ENCODE peak calls at places on chromosome X, in nine cellular contexts. I, G, Z, L, C, J, Q, D and F are unnamed samples.

GRCh38 chrX:155876704-155877103 is 4.4 kb upstream of the VAMP7 start:
- DNase-seq in I (no peak), G (no peak), Z (no peak), L (no peak), C (no peak), J (no peak), Q (no peak), D (no peak), F (no peak)

GRCh38 chrX:56745019-56745418 is 16.0 kb downstream of the NBDY start:
- DNase-seq in I (peak; percentile 60), G (no peak), Z (no peak), L (no peak), C (no peak), J (peak; percentile 63), Q (no peak), D (no peak), F (no peak)

GRCh38 chrX:9847071-9847470 is 60.8 kb downstream of the SHROOM2 start:
- DNase-seq in I (peak; percentile 76), G (no peak), Z (no peak), L (no peak), C (no peak), J (peak; percentile 80), Q (no peak), D (no peak), F (no peak)

GRCh38 chrX:19863237-19864223 is 23.9 kb downstream of the SH3KBP1 start:
- DNase-seq in I (no peak), G (no peak), Z (no peak), L (no peak), C (no peak), J (no peak), Q (no peak), D (no peak), F (no peak)

GRCh38 chrX:31931225-31931624 is 859.4 kb upstream of the FTHL17 start:
- DNase-seq in I (peak; percentile 75), G (no peak), Z (no peak), L (no peak), C (no peak), J (peak; percentile 55), Q (no peak), D (no peak), F (no peak)

GRCh38 chrX:57951666-57952319 is 41.5 kb upstream of the ZXDA start:
- DNase-seq in I (no peak), G (no peak), Z (peak; percentile 13), L (no peak), C (no peak), J (no peak), Q (no peak), D (no peak), F (no peak)

GRCh38 chrX:134374910-134375309 is 85.1 kb upstream of the HPRT1 start:
- DNase-seq in I (no peak), G (no peak), Z (no peak), L (no peak), C (no peak), J (peak; percentile 56), Q (no peak), D (no peak), F (no peak)

GRCh38 chrX:30610050-30610449 is 32.5 kb upstream of the TASL start:
- DNase-seq in I (no peak), G (no peak), Z (no peak), L (no peak), C (no peak), J (no peak), Q (no peak), D (no peak), F (no peak)

GRCh38 chrX:8960809-8961413 is 73.0 kb downstream of the FAM9B start:
- DNase-seq in I (no peak), G (no peak), Z (no peak), L (no peak), C (no peak), J (peak; percentile 43), Q (peak; percentile 49), D (no peak), F (no peak)

GRCh38 chrX:5957506-5957905 is 271.2 kb downstream of the NLGN4X start:
- DNase-seq in I (no peak), G (no peak), Z (no peak), L (no peak), C (no peak), J (peak; percentile 85), Q (no peak), D (no peak), F (no peak)

GRCh38 chrX:79325263-79325958 is 41.7 kb downstream of the ITM2A start:
- DNase-seq in I (no peak), G (no peak), Z (no peak), L (no peak), C (no peak), J (no peak), Q (peak; percentile 17), D (no peak), F (no peak)

GRCh38 chrX:56785442-56785841 is 56.4 kb downstream of the NBDY start:
- DNase-seq in I (no peak), G (no peak), Z (no peak), L (no peak), C (no peak), J (no peak), Q (no peak), D (no peak), F (no peak)

GRCh38 chrX:16418650-16419049 is 231.3 kb upstream of the S100G start:
- DNase-seq in I (no peak), G (no peak), Z (no peak), L (no peak), C (no peak), J (no peak), Q (no peak), D (no peak), F (no peak)

GRCh38 chrX:40424259-40424658 is 156.5 kb upstream of the ATP6AP2 start:
- DNase-seq in I (no peak), G (no peak), Z (no peak), L (no peak), C (no peak), J (no peak), Q (no peak), D (no peak), F (no peak)

DNA sequence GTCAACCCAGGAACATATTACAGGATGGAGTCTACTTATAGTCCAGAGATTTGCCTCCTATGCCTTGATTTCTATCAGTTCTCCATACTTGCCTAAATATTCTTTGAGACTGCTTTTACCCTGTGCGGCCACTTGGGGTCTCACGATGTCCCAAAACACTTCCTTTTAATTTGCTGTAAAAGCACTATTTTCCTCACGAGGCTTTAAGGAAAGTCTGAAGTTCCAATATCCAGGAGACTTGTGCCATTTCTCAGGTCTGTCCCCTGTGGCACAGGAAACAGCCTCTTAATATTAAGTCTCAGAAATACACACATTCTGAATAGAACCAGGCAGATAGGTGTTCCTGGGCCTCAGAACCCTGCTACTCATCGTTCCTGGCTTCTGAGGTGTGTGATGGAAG is 142.9 kb downstream of the TMEM164 start:
- DNase-seq in I (peak; percentile 36), G (no peak), Z (no peak), L (no peak), C (no peak), J (peak; percentile 14), Q (peak; percentile 35), D (peak; percentile 22), F (no peak)
- H3K27me3 ChIP-seq in I (no peaks in the 10 kb centered on the region), G (no peaks in the 10 kb centered on the region), Z (no peaks in the 10 kb centered on the region), L (no peaks in the 10 kb centered on the region), C (no peaks in the 10 kb centered on the region), J (no peaks in the 10 kb centered on the region), Q (no peaks in the 10 kb centered on the region), D (no peaks in the 10 kb centered on the region), F (peaks cover 30% of the 10 kb centered on the region)

DNA sequence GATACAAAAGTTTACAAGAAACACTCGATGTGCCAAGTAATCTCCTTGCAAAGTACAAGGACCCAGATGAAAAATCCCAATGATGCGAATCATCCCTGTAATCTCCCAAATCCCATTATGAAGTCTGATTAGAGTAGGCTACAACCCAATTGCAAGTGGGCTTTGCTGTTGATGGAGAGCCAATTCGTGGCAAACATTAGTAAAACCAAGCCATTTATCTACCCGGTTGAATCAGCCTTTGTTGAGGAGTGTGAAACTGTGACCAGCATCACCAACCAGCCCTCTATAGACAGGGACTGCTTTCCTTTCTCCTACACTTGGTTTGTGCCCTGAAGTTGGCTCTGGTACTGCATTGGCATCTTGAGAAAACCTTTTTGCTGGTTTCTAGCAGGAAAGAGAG is 1.2 kb upstream of the PRPS2 start:
- DNase-seq in I (no peak), G (no peak), Z (no peak), L (no peak), C (no peak), J (no peak), Q (no peak), D (no peak), F (no peak)
- H3K4me3 ChIP-seq in I (no peak overlapping the region), G (no peak overlapping the region), Z (no peak overlapping the region), L (no peak overlapping the region), C (no peak overlapping the region), J (no peak overlapping the region), Q (no peak overlapping the region), D (no peak overlapping the region), F (no peak overlapping the region)

GRCh38 chrX:107542500-107542899 is 85.8 kb upstream of the PRPS1 start:
- DNase-seq in I (peak; percentile 11), G (no peak), Z (no peak), L (no peak), C (no peak), J (peak; percentile 51), Q (peak; percentile 71), D (no peak), F (no peak)

GRCh38 chrX:107541244-107541643 is 87.1 kb upstream of the PRPS1 start:
- DNase-seq in I (no peak), G (no peak), Z (no peak), L (no peak), C (no peak), J (peak; percentile 33), Q (no peak), D (no peak), F (no peak)

GRCh38 chrX:107537815-107538214 is 88.4 kb downstream of the FRMPD3 start:
- DNase-seq in I (peak; percentile 32), G (no peak), Z (no peak), L (peak; percentile 27), C (no peak), J (peak; percentile 30), Q (peak; percentile 85), D (no peak), F (no peak)
- TF ChIP-seq CTCF in I (peak; percentile 69), G (peak; percentile 28), Z (no peak), L (no peak), C (no peak), J (peak; percentile 53), Q (peak; percentile 79), D (no peak), F (no peak)

GRCh38 chrX:85620466-85620865 is 241.0 kb upstream of the POF1B start:
- DNase-seq in I (no peak), G (no peak), Z (no peak), L (no peak), C (no peak), J (no peak), Q (no peak), D (no peak), F (no peak)

GRCh38 chrX:85627363-85627762 is 247.9 kb upstream of the POF1B start:
- DNase-seq in I (no peak), G (no peak), Z (no peak), L (no peak), C (no peak), J (no peak), Q (peak; percentile 36), D (no peak), F (no peak)

GRCh38 chrX:85619962-85620361 is 240.5 kb upstream of the POF1B start:
- DNase-seq in I (no peak), G (no peak), Z (no peak), L (no peak), C (no peak), J (no peak), Q (peak; percentile 5), D (no peak), F (no peak)

DNA sequence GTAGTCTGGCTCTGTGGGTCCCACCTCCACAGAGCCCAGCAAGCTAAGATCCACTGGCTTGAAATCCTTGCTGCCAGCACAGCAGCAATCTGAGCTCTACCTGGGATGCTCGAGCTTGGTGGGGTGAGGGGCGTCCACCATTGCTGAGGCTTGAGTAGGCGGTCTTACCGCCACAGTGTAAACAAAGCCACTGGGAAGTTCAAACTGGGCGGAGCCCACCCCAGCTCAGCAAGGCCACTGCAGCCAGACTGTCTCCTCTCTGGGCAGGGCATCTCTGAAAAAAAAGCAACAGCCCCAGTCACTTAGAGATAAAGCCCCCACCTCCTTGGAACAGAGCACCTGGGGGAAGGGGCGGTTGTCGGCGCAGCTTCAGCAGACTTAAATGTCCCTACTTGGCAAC is 243.2 kb upstream of the POF1B start:
- DNase-seq in I (no peak), G (no peak), Z (no peak), L (no peak), C (no peak), J (no peak), Q (no peak), D (no peak), F (no peak)
- H3K27me3 ChIP-seq in I (no peaks in the 10 kb centered on the region), G (no peaks in the 10 kb centered on the region), Z (no peaks in the 10 kb centered on the region), L (no peaks in the 10 kb centered on the region), C (no peaks in the 10 kb centered on the region), J (no peaks in the 10 kb centered on the region), Q (no peaks in the 10 kb centered on the region), D (no peaks in the 10 kb centered on the region), F (peaks cover 49% of the 10 kb centered on the region)